ENCODE peak calls at places on chromosomes 2 and 18, in ten cellular contexts. One of them, this sample, is unnamed.

GRCh38 chr2:120291464-120292311 is 39.0 kb downstream of the RALB start:
- DNase-seq in A549: no peak
- DNase-seq in sigmoid colon: no peak
- DNase-seq in tibial nerve: no peak
- DNase-seq in H1: no peak
- DNase-seq in transverse colon: no peak
- DNase-seq in stomach: no peak
- DNase-seq in ovary: no peak
- DNase-seq in GM12878: no peak
- DNase-seq in SK-N-SH: no peak
- DNase-seq in this sample: no peak

GRCh38 chr2:239775623-239776440 is 249.3 kb downstream of the NDUFA10 start:
- DNase-seq in A549: no peak
- DNase-seq in sigmoid colon: peak; percentile 33
- DNase-seq in tibial nerve: no peak
- DNase-seq in H1: no peak
- DNase-seq in transverse colon: no peak
- DNase-seq in stomach: peak; percentile 13
- DNase-seq in ovary: no peak
- DNase-seq in GM12878: no peak
- DNase-seq in SK-N-SH: no peak
- DNase-seq in this sample: peak; percentile 69

GRCh38 chr18:48950536-48951447 is at the start of gene SMAD7:
- DNase-seq in A549: no peak
- DNase-seq in sigmoid colon: no peak
- DNase-seq in tibial nerve: no peak
- DNase-seq in H1: no peak
- DNase-seq in transverse colon: peak; percentile 50
- DNase-seq in stomach: peak; percentile 40
- DNase-seq in ovary: peak; percentile 58
- DNase-seq in GM12878: no peak
- DNase-seq in SK-N-SH: peak; percentile 52
- DNase-seq in this sample: no peak

GRCh38 chr2:226475650-226476049 is 324.0 kb downstream of the IRS1 start:
- DNase-seq in A549: peak; percentile 56
- DNase-seq in sigmoid colon: no peak
- DNase-seq in tibial nerve: no peak
- DNase-seq in H1: no peak
- DNase-seq in transverse colon: no peak
- DNase-seq in stomach: no peak
- DNase-seq in ovary: no peak
- DNase-seq in GM12878: no peak
- DNase-seq in SK-N-SH: no peak
- DNase-seq in this sample: no peak

GRCh38 chr2:31318360-31319336 is 84.7 kb downstream of the EHD3 start:
- DNase-seq in A549: no peak
- DNase-seq in sigmoid colon: peak; percentile 70
- DNase-seq in tibial nerve: peak; percentile 8
- DNase-seq in H1: no peak
- DNase-seq in transverse colon: peak; percentile 49
- DNase-seq in stomach: no peak
- DNase-seq in ovary: no peak
- DNase-seq in GM12878: peak; percentile 30
- DNase-seq in SK-N-SH: no peak
- DNase-seq in this sample: no peak

GRCh38 chr2:62313433-62314227 is 117.7 kb downstream of the B3GNT2 start:
- DNase-seq in A549: no peak
- DNase-seq in sigmoid colon: no peak
- DNase-seq in tibial nerve: no peak
- DNase-seq in H1: no peak
- DNase-seq in transverse colon: no peak
- DNase-seq in stomach: no peak
- DNase-seq in ovary: no peak
- DNase-seq in GM12878: peak; percentile 91
- DNase-seq in SK-N-SH: no peak
- DNase-seq in this sample: no peak

GRCh38 chr2:35973132-35973736 is 382.3 kb upstream of the CRIM1 start:
- DNase-seq in A549: peak; percentile 51
- DNase-seq in sigmoid colon: no peak
- DNase-seq in tibial nerve: no peak
- DNase-seq in H1: no peak
- DNase-seq in transverse colon: no peak
- DNase-seq in stomach: no peak
- DNase-seq in ovary: no peak
- DNase-seq in GM12878: no peak
- DNase-seq in SK-N-SH: peak; percentile 14
- DNase-seq in this sample: no peak

GRCh38 chr18:21980744-21981143 is 188.6 kb upstream of the GATA6 start:
- DNase-seq in A549: no peak
- DNase-seq in sigmoid colon: no peak
- DNase-seq in tibial nerve: no peak
- DNase-seq in H1: no peak
- DNase-seq in transverse colon: no peak
- DNase-seq in stomach: peak; percentile 57
- DNase-seq in ovary: no peak
- DNase-seq in GM12878: no peak
- DNase-seq in SK-N-SH: no peak
- DNase-seq in this sample: no peak

GRCh38 chr2:75561566-75562512 is 1.1 kb upstream of the EVA1A start:
- DNase-seq in A549: no peak
- DNase-seq in sigmoid colon: no peak
- DNase-seq in tibial nerve: no peak
- DNase-seq in H1: no peak
- DNase-seq in transverse colon: no peak
- DNase-seq in stomach: no peak
- DNase-seq in ovary: no peak
- DNase-seq in GM12878: no peak
- DNase-seq in SK-N-SH: no peak
- DNase-seq in this sample: no peak

GRCh38 chr2:75559633-75560021 is 1.1 kb downstream of the EVA1A start:
- DNase-seq in A549: no peak
- DNase-seq in sigmoid colon: no peak
- DNase-seq in tibial nerve: no peak
- DNase-seq in H1: no peak
- DNase-seq in transverse colon: no peak
- DNase-seq in stomach: no peak
- DNase-seq in ovary: no peak
- DNase-seq in GM12878: no peak
- DNase-seq in SK-N-SH: no peak
- DNase-seq in this sample: no peak

GRCh38 chr2:75558786-75559428 is 1.8 kb downstream of the EVA1A start:
- DNase-seq in A549: no peak
- DNase-seq in sigmoid colon: no peak
- DNase-seq in tibial nerve: no peak
- DNase-seq in H1: no peak
- DNase-seq in transverse colon: no peak
- DNase-seq in stomach: no peak
- DNase-seq in ovary: no peak
- DNase-seq in GM12878: no peak
- DNase-seq in SK-N-SH: no peak
- DNase-seq in this sample: no peak

GRCh38 chr2:75560768-75561565 is at the start of gene EVA1A:
- DNase-seq in A549: peak; percentile 33
- DNase-seq in sigmoid colon: no peak
- DNase-seq in tibial nerve: no peak
- DNase-seq in H1: peak; percentile 44
- DNase-seq in transverse colon: peak; percentile 10
- DNase-seq in stomach: no peak
- DNase-seq in ovary: peak; percentile 23
- DNase-seq in GM12878: no peak
- DNase-seq in SK-N-SH: peak; percentile 66
- DNase-seq in this sample: no peak

DNA sequence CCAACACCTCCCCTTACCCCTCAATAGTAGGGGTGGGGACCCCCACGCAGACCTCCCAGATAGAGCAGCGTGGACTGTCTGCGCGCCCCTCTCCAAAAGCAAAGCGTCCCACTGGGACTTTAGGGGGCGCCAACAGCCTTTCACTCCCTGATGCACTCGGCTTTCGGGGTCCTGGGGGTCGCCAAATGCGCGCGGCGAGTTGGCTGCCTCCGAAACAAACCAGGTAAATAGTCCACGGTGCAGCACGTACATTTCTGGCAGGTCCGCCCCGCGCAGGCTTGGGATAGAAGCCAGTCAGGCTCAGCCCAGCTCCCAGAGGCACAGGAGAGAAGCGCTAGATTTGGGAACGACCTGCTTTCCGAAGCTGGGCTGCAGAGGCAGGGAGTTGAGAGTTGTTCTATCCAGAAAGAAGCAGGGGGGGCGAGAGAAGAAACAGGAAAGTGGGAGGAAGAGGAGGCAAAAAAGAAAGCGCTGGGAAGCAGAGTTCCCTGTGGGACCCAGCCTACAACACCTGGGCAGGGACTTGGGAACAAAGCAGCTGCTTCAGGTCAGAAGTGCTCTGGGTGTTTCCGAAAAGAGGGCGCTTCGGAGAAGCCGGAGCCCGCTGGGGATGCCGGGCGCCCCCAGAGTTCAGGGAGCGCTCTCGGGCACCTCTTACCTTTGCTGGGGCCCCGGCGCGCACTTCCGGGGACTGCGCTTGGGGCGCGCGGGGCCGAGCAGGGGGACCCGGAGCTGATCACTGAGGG is 544 bp downstream of the EVA1A start:
- DNase-seq in A549: peak; percentile 31
- DNase-seq in sigmoid colon: no peak
- DNase-seq in tibial nerve: no peak
- DNase-seq in H1: no peak
- DNase-seq in transverse colon: no peak
- DNase-seq in stomach: no peak
- DNase-seq in ovary: no peak
- DNase-seq in GM12878: no peak
- DNase-seq in SK-N-SH: peak; percentile 44
- DNase-seq in this sample: no peak
- H3K4me1 ChIP-seq in A549: peaks cover 15% of the 10 kb centered on the region
- H3K4me1 ChIP-seq in sigmoid colon: peaks cover 17% of the 10 kb centered on the region
- H3K4me1 ChIP-seq in tibial nerve: no peaks in the 10 kb centered on the region
- H3K4me1 ChIP-seq in H1: peaks cover 6% of the 10 kb centered on the region
- H3K4me1 ChIP-seq in transverse colon: no peaks in the 10 kb centered on the region
- H3K4me1 ChIP-seq in stomach: peaks cover 20% of the 10 kb centered on the region
- H3K4me1 ChIP-seq in ovary: peaks cover 6% of the 10 kb centered on the region
- H3K4me1 ChIP-seq in GM12878: no peaks in the 10 kb centered on the region
- H3K4me1 ChIP-seq in SK-N-SH: peaks cover 8% of the 10 kb centered on the region
- H3K4me1 ChIP-seq in this sample: peaks cover 15% of the 10 kb centered on the region

GRCh38 chr2:46696966-46697829 is 217.8 kb downstream of the TMEM247 start:
- DNase-seq in A549: no peak
- DNase-seq in sigmoid colon: no peak
- DNase-seq in tibial nerve: no peak
- DNase-seq in H1: no peak
- DNase-seq in transverse colon: no peak
- DNase-seq in stomach: no peak
- DNase-seq in ovary: no peak
- DNase-seq in GM12878: no peak
- DNase-seq in SK-N-SH: no peak
- DNase-seq in this sample: no peak

GRCh38 chr2:46697830-46698323 is 217.7 kb downstream of the MCFD2 start:
- DNase-seq in A549: no peak
- DNase-seq in sigmoid colon: no peak
- DNase-seq in tibial nerve: no peak
- DNase-seq in H1: no peak
- DNase-seq in transverse colon: peak; percentile 14
- DNase-seq in stomach: no peak
- DNase-seq in ovary: no peak
- DNase-seq in GM12878: no peak
- DNase-seq in SK-N-SH: no peak
- DNase-seq in this sample: no peak

GRCh38 chr2:46690825-46691224 is 211.5 kb downstream of the TMEM247 start:
- DNase-seq in A549: peak; percentile 68
- DNase-seq in sigmoid colon: no peak
- DNase-seq in tibial nerve: no peak
- DNase-seq in H1: no peak
- DNase-seq in transverse colon: no peak
- DNase-seq in stomach: no peak
- DNase-seq in ovary: no peak
- DNase-seq in GM12878: no peak
- DNase-seq in SK-N-SH: no peak
- DNase-seq in this sample: no peak

GRCh38 chr2:46692316-46692715 is 213.0 kb downstream of the TMEM247 start:
- DNase-seq in A549: no peak
- DNase-seq in sigmoid colon: no peak
- DNase-seq in tibial nerve: no peak
- DNase-seq in H1: no peak
- DNase-seq in transverse colon: no peak
- DNase-seq in stomach: no peak
- DNase-seq in ovary: no peak
- DNase-seq in GM12878: no peak
- DNase-seq in SK-N-SH: no peak
- DNase-seq in this sample: no peak

GRCh38 chr2:46695283-46695682 is 215.9 kb downstream of the TMEM247 start:
- DNase-seq in A549: no peak
- DNase-seq in sigmoid colon: no peak
- DNase-seq in tibial nerve: no peak
- DNase-seq in H1: no peak
- DNase-seq in transverse colon: no peak
- DNase-seq in stomach: no peak
- DNase-seq in ovary: no peak
- DNase-seq in GM12878: no peak
- DNase-seq in SK-N-SH: no peak
- DNase-seq in this sample: no peak
- TF ChIP-seq EP300 in A549: no peak
- TF ChIP-seq EP300 in sigmoid colon: no peak
- TF ChIP-seq EP300 in tibial nerve: no peak
- TF ChIP-seq EP300 in H1: no peak
- TF ChIP-seq EP300 in transverse colon: no peak
- TF ChIP-seq EP300 in stomach: no peak
- TF ChIP-seq EP300 in ovary: no peak
- TF ChIP-seq EP300 in GM12878: no peak
- TF ChIP-seq EP300 in SK-N-SH: no peak
- TF ChIP-seq EP300 in this sample: no peak

GRCh38 chr2:4529738-4530137 is 826.4 kb downstream of the DCDC2C start:
- DNase-seq in A549: no peak
- DNase-seq in sigmoid colon: no peak
- DNase-seq in tibial nerve: no peak
- DNase-seq in H1: no peak
- DNase-seq in transverse colon: no peak
- DNase-seq in stomach: no peak
- DNase-seq in ovary: no peak
- DNase-seq in GM12878: no peak
- DNase-seq in SK-N-SH: no peak
- DNase-seq in this sample: no peak

GRCh38 chr2:4533806-4534205 is 830.4 kb downstream of the DCDC2C start:
- DNase-seq in A549: no peak
- DNase-seq in sigmoid colon: no peak
- DNase-seq in tibial nerve: no peak
- DNase-seq in H1: no peak
- DNase-seq in transverse colon: no peak
- DNase-seq in stomach: no peak
- DNase-seq in ovary: no peak
- DNase-seq in GM12878: no peak
- DNase-seq in SK-N-SH: no peak
- DNase-seq in this sample: no peak

GRCh38 chr2:4528773-4529172 is 825.4 kb downstream of the DCDC2C start:
- DNase-seq in A549: no peak
- DNase-seq in sigmoid colon: no peak
- DNase-seq in tibial nerve: no peak
- DNase-seq in H1: no peak
- DNase-seq in transverse colon: no peak
- DNase-seq in stomach: no peak
- DNase-seq in ovary: no peak
- DNase-seq in GM12878: no peak
- DNase-seq in SK-N-SH: no peak
- DNase-seq in this sample: no peak

GRCh38 chr2:4530231-4530630 is 826.9 kb downstream of the DCDC2C start:
- DNase-seq in A549: no peak
- DNase-seq in sigmoid colon: no peak
- DNase-seq in tibial nerve: no peak
- DNase-seq in H1: no peak
- DNase-seq in transverse colon: no peak
- DNase-seq in stomach: no peak
- DNase-seq in ovary: no peak
- DNase-seq in GM12878: no peak
- DNase-seq in SK-N-SH: no peak
- DNase-seq in this sample: no peak
- H3K9me3 ChIP-seq in A549: no peaks in the 10 kb centered on the region
- H3K9me3 ChIP-seq in sigmoid colon: no peaks in the 10 kb centered on the region
- H3K9me3 ChIP-seq in tibial nerve: no peaks in the 10 kb centered on the region
- H3K9me3 ChIP-seq in H1: no peaks in the 10 kb centered on the region
- H3K9me3 ChIP-seq in transverse colon: no peaks in the 10 kb centered on the region
- H3K9me3 ChIP-seq in stomach: no peaks in the 10 kb centered on the region
- H3K9me3 ChIP-seq in ovary: no peaks in the 10 kb centered on the region
- H3K9me3 ChIP-seq in GM12878: no peaks in the 10 kb centered on the region
- H3K9me3 ChIP-seq in SK-N-SH: peaks cover 1% of the 10 kb centered on the region
- H3K9me3 ChIP-seq in this sample: no peaks in the 10 kb centered on the region

DNA sequence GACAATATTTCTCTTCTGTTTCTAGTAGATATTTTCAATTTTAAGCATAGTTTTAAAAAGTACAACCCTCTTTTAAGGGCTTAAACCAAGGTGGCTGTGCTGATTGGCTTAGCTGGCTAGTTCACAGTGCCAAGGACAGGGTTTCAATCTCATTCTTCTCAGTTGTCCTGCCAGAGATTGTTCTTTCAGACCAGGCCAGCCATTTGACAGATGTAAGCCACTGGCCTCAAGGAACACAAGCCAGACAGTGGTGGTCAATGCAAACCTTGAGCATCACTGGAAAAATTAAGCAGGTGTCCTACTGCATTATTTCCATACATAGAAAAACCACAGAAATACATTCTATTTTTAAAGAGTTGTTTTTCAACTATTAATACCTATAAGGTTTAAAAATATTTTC is 5.9 kb downstream of the RNF103 start:
- DNase-seq in A549: no peak
- DNase-seq in sigmoid colon: no peak
- DNase-seq in tibial nerve: no peak
- DNase-seq in H1: no peak
- DNase-seq in transverse colon: no peak
- DNase-seq in stomach: no peak
- DNase-seq in ovary: no peak
- DNase-seq in GM12878: no peak
- DNase-seq in SK-N-SH: no peak
- DNase-seq in this sample: no peak
- H3K4me1 ChIP-seq in A549: peaks cover 26% of the 10 kb centered on the region
- H3K4me1 ChIP-seq in sigmoid colon: peaks cover 59% of the 10 kb centered on the region
- H3K4me1 ChIP-seq in tibial nerve: peaks cover 3% of the 10 kb centered on the region
- H3K4me1 ChIP-seq in H1: no peaks in the 10 kb centered on the region
- H3K4me1 ChIP-seq in transverse colon: peaks cover 27% of the 10 kb centered on the region
- H3K4me1 ChIP-seq in stomach: peaks cover 67% of the 10 kb centered on the region
- H3K4me1 ChIP-seq in ovary: peaks cover 4% of the 10 kb centered on the region
- H3K4me1 ChIP-seq in GM12878: peaks cover 10% of the 10 kb centered on the region
- H3K4me1 ChIP-seq in SK-N-SH: peaks cover 5% of the 10 kb centered on the region
- H3K4me1 ChIP-seq in this sample: peaks cover 36% of the 10 kb centered on the region

This sample was measured in suprapubic skin.